ENCODE peak calls at places on chromosome X, in six cellular contexts. Z, U, L, B, K and M are unnamed samples.

GRCh38 chrX:31524182-31524581 is 452.3 kb upstream of the FTHL17 start:
- DNase-seq in K (no peak), B (no peak), L (no peak), U (no peak), Z (no peak), M (peak)

GRCh38 chrX:69539437-69539836 is 35.3 kb downstream of the NALF2 start:
- DNase-seq in U (no peak), K (no peak), L (no peak), B (no peak), Z (no peak), M (no peak)

GRCh38 chrX:15929231-15929630 is 74.6 kb upstream of the AP1S2 start:
- DNase-seq in Z (no peak), L (no peak), K (no peak), U (no peak), B (no peak), M (no peak)

GRCh38 chrX:53682885-53683555 is 3.5 kb downstream of the HUWE1 start:
- DNase-seq in B (peak), L (no peak), Z (no peak), U (no peak), K (no peak), M (peak)

GRCh38 chrX:86829786-86830185 is 681.5 kb downstream of the DACH2 start:
- DNase-seq in L (no peak), U (no peak), B (no peak), Z (no peak), K (no peak), M (no peak)

GRCh38 chrX:72245461-72246089 is 6.7 kb upstream of the ERCC6L start:
- DNase-seq in Z (peak), U (no peak), L (peak), B (peak), K (no peak), M (no peak)

GRCh38 chrX:40018021-40018420 is 79.7 kb downstream of the BCOR start:
- DNase-seq in U (no peak), L (no peak), Z (no peak), B (no peak), K (no peak), M (no peak)

GRCh38 chrX:104098151-104098808 is 14.0 kb upstream of the ZCCHC18 start:
- DNase-seq in Z (no peak), U (peak), L (no peak), K (peak), B (peak), M (peak)

GRCh38 chrX:81336455-81337144 is 134.7 kb downstream of the SH3BGRL start:
- DNase-seq in L (no peak), B (no peak), Z (no peak), U (no peak), K (no peak), M (no peak)

GRCh38 chrX:41334866-41335589 is 1.1 kb downstream of the DDX3X start:
- DNase-seq in Z (peak), U (no peak), B (peak), K (no peak), L (peak), M (no peak)